ENCODE peak calls at places on chromosomes 16 and 17, in five cellular contexts. One of them, this sample, is unnamed.

GRCh38 chr17:27466376-27466747 is 10.1 kb downstream of the KSR1 start:
- DNase-seq in H1: no peak
- DNase-seq in HepG2: no peak
- DNase-seq in NT2/D1: no peak
- DNase-seq in GM12878: no peak
- DNase-seq in this sample: no peak

GRCh38 chr17:17506181-17506741 is 10.1 kb upstream of the RASD1 start:
- DNase-seq in H1: no peak
- DNase-seq in HepG2: no peak
- DNase-seq in NT2/D1: no peak
- DNase-seq in GM12878: no peak
- DNase-seq in this sample: no peak

GRCh38 chr17:68437979-68438877 is 19.1 kb downstream of the WIPI1 start:
- DNase-seq in H1: no peak
- DNase-seq in HepG2: peak; percentile 80
- DNase-seq in NT2/D1: no peak
- DNase-seq in GM12878: no peak
- DNase-seq in this sample: no peak

GRCh38 chr17:46991618-46992017 is 12.6 kb upstream of the RPRML start:
- DNase-seq in H1: no peak
- DNase-seq in HepG2: no peak
- DNase-seq in NT2/D1: no peak
- DNase-seq in GM12878: no peak
- DNase-seq in this sample: no peak

GRCh38 chr17:57045868-57046671 is 39.0 kb upstream of the AKAP1 start:
- DNase-seq in H1: no peak
- DNase-seq in HepG2: no peak
- DNase-seq in NT2/D1: no peak
- DNase-seq in GM12878: no peak
- DNase-seq in this sample: no peak

GRCh38 chr17:27776882-27777624 is 23.3 kb downstream of the NOS2 start:
- DNase-seq in H1: no peak
- DNase-seq in HepG2: no peak
- DNase-seq in NT2/D1: no peak
- DNase-seq in GM12878: no peak
- DNase-seq in this sample: no peak

GRCh38 chr17:31415640-31416502 is 24.4 kb downstream of the RAB11FIP4 start:
- DNase-seq in H1: no peak
- DNase-seq in HepG2: no peak
- DNase-seq in NT2/D1: no peak
- DNase-seq in GM12878: no peak
- DNase-seq in this sample: no peak

GRCh38 chr17:68514809-68515208 is 2.6 kb downstream of the PRKAR1A start:
- DNase-seq in H1: no peak
- DNase-seq in HepG2: peak; percentile 21
- DNase-seq in NT2/D1: no peak
- DNase-seq in GM12878: no peak
- DNase-seq in this sample: no peak

GRCh38 chr16:65884018-65884417 is 482.5 kb upstream of the CDH5 start:
- DNase-seq in H1: no peak
- DNase-seq in HepG2: no peak
- DNase-seq in NT2/D1: no peak
- DNase-seq in GM12878: no peak
- DNase-seq in this sample: no peak

GRCh38 chr16:67406628-67407027 is 9.6 kb downstream of the ZDHHC1 start:
- DNase-seq in H1: no peak
- DNase-seq in HepG2: no peak
- DNase-seq in NT2/D1: no peak
- DNase-seq in GM12878: no peak
- DNase-seq in this sample: no peak

GRCh38 chr17:45686250-45686649 is 97.9 kb upstream of the CRHR1 start:
- DNase-seq in H1: no peak
- DNase-seq in HepG2: no peak
- DNase-seq in NT2/D1: no peak
- DNase-seq in GM12878: no peak
- DNase-seq in this sample: no peak

GRCh38 chr16:8686031-8686621 is 11.7 kb downstream of the ABAT start:
- DNase-seq in H1: no peak
- DNase-seq in HepG2: no peak
- DNase-seq in NT2/D1: no peak
- DNase-seq in GM12878: no peak
- DNase-seq in this sample: no peak

GRCh38 chr17:13569740-13570137 is 32.0 kb downstream of the HS3ST3A1 start:
- DNase-seq in H1: no peak
- DNase-seq in HepG2: no peak
- DNase-seq in NT2/D1: no peak
- DNase-seq in GM12878: no peak
- DNase-seq in this sample: no peak

GRCh38 chr16:25950586-25951201 is 258.9 kb downstream of the HS3ST4 start:
- DNase-seq in H1: peak; percentile 83
- DNase-seq in HepG2: no peak
- DNase-seq in NT2/D1: peak; percentile 97
- DNase-seq in GM12878: no peak
- DNase-seq in this sample: no peak

GRCh38 chr16:4846503-4846900 is 586 bp downstream of the GLYR1 start:
- DNase-seq in H1: no peak
- DNase-seq in HepG2: peak; percentile 35
- DNase-seq in NT2/D1: no peak
- DNase-seq in GM12878: no peak
- DNase-seq in this sample: peak; percentile 47
- TF ChIP-seq SUZ12 in H1: no peak
- TF ChIP-seq SUZ12 in HepG2: no peak
- TF ChIP-seq SUZ12 in NT2/D1: no peak
- TF ChIP-seq SUZ12 in GM12878: no peak
- TF ChIP-seq SUZ12 in this sample: no peak

GRCh38 chr16:69904495-69905170 is 46.5 kb upstream of the CLEC18A start:
- DNase-seq in H1: no peak
- DNase-seq in HepG2: no peak
- DNase-seq in NT2/D1: peak; percentile 52
- DNase-seq in GM12878: no peak
- DNase-seq in this sample: no peak
- TF ChIP-seq SUZ12 in H1: no peak
- TF ChIP-seq SUZ12 in HepG2: no peak
- TF ChIP-seq SUZ12 in NT2/D1: no peak
- TF ChIP-seq SUZ12 in GM12878: no peak
- TF ChIP-seq SUZ12 in this sample: no peak

GRCh38 chr17:42889809-42890208 is 10.8 kb upstream of the G6PC1 start:
- DNase-seq in H1: no peak
- DNase-seq in HepG2: no peak
- DNase-seq in NT2/D1: no peak
- DNase-seq in GM12878: no peak
- DNase-seq in this sample: no peak
- TF ChIP-seq SUZ12 in H1: no peak
- TF ChIP-seq SUZ12 in HepG2: no peak
- TF ChIP-seq SUZ12 in NT2/D1: no peak
- TF ChIP-seq SUZ12 in GM12878: no peak
- TF ChIP-seq SUZ12 in this sample: no peak

GRCh38 chr16:1789643-1790045 is 3.9 kb downstream of the IGFALS start:
- DNase-seq in H1: no peak
- DNase-seq in HepG2: no peak
- DNase-seq in NT2/D1: no peak
- DNase-seq in GM12878: no peak
- DNase-seq in this sample: no peak

GRCh38 chr16:1790611-1791255 is 2.8 kb downstream of the IGFALS start:
- DNase-seq in H1: no peak
- DNase-seq in HepG2: no peak
- DNase-seq in NT2/D1: no peak
- DNase-seq in GM12878: no peak
- DNase-seq in this sample: no peak

GRCh38 chr16:1788708-1789100 is 4.8 kb downstream of the IGFALS start:
- DNase-seq in H1: no peak
- DNase-seq in HepG2: no peak
- DNase-seq in NT2/D1: no peak
- DNase-seq in GM12878: no peak
- DNase-seq in this sample: no peak

GRCh38 chr16:1791256-1791942 is 2.1 kb downstream of the IGFALS start:
- DNase-seq in H1: no peak
- DNase-seq in HepG2: no peak
- DNase-seq in NT2/D1: no peak
- DNase-seq in GM12878: no peak
- DNase-seq in this sample: no peak

DNA sequence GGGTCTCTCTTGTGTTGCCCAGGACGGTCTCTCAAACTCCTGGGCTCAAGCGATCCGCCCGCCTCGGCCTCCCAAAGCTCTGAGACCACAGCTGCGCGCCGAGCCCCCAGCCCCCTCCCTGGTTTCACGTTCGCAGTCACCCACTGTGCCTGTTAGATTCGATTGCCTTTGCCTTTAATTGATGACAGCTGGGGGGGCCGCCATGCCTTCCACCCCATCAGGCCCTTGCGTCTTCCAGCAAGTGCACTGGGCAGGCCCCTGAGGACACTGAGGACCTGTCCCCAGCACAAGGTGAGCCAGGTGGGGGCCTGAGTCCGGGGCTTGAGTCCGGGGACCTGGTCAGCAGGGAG is 3.3 kb downstream of the IGFALS start:
- DNase-seq in H1: no peak
- DNase-seq in HepG2: no peak
- DNase-seq in NT2/D1: no peak
- DNase-seq in GM12878: no peak
- DNase-seq in this sample: no peak
- TF ChIP-seq SUZ12 in H1: no peak
- TF ChIP-seq SUZ12 in HepG2: no peak
- TF ChIP-seq SUZ12 in NT2/D1: no peak
- TF ChIP-seq SUZ12 in GM12878: no peak
- TF ChIP-seq SUZ12 in this sample: no peak

DNA sequence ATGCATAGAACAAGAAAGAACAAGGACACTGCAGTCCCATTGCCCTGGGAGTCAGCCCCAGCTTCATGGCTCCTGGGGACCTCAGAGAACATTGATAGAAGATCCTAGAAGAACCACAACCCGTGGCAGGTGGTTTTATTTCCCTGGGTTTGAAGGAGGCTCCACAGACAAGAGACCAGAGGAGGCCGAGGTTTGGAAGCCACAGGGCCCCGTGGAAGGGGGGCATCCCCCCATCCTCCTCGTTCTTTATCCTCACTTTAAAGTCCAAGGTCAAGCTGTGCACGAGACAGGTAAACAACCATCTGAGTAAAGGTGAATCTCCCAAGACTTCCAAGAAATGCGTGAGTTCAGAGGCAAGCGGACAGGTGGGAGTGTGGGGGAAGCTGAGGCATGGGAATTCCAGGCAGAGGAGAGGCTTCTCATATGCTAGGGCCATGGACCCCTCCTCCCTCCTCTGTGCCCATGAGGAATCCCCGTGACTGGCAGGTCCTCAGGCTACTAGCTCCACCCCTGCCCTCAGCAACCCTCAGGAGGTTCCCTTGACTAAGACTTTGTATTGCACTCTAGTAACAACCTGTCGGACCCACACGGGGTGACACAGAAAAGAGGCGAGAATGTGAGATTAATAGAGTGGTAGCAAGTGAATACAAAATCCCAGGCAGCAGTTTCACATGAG is 889 bp upstream of the SULT1A1 start:
- DNase-seq in H1: no peak
- DNase-seq in HepG2: no peak
- DNase-seq in NT2/D1: no peak
- DNase-seq in GM12878: no peak
- DNase-seq in this sample: no peak
- TF ChIP-seq SUZ12 in H1: no peak
- TF ChIP-seq SUZ12 in HepG2: no peak
- TF ChIP-seq SUZ12 in NT2/D1: no peak
- TF ChIP-seq SUZ12 in GM12878: no peak
- TF ChIP-seq SUZ12 in this sample: no peak

DNA sequence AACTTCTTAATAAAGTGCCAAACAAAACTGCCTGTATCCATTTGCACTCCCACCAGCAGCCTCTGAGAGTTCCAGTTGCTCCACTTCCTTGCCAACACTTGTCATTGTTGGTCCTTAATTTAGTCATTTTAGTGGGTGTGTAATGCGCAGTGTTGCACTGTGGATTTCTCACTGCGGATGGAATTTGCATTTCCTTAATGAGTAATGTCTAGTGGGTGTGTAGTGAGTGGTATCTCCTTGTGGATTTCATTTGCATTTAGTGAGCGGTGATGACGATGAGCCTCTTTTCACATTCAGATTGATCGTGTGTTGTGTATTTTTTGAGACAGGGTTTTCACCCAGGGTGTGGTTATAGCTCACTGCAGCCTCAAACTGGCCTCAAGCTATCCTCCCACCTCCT is 4.1 kb upstream of the MSLN start:
- DNase-seq in H1: no peak
- DNase-seq in HepG2: no peak
- DNase-seq in NT2/D1: no peak
- DNase-seq in GM12878: no peak
- DNase-seq in this sample: no peak
- TF ChIP-seq SUZ12 in H1: no peak
- TF ChIP-seq SUZ12 in HepG2: no peak
- TF ChIP-seq SUZ12 in NT2/D1: no peak
- TF ChIP-seq SUZ12 in GM12878: no peak
- TF ChIP-seq SUZ12 in this sample: no peak

GRCh38 chr17:74126179-74126900 is 77.1 kb upstream of the RPL38 start:
- DNase-seq in H1: no peak
- DNase-seq in HepG2: no peak
- DNase-seq in NT2/D1: no peak
- DNase-seq in GM12878: no peak
- DNase-seq in this sample: no peak

GRCh38 chr17:74123350-74123749 is 80.1 kb upstream of the RPL38 start:
- DNase-seq in H1: no peak
- DNase-seq in HepG2: no peak
- DNase-seq in NT2/D1: no peak
- DNase-seq in GM12878: no peak
- DNase-seq in this sample: no peak

GRCh38 chr17:74126959-74127358 is 76.5 kb upstream of the RPL38 start:
- DNase-seq in H1: no peak
- DNase-seq in HepG2: no peak
- DNase-seq in NT2/D1: no peak
- DNase-seq in GM12878: no peak
- DNase-seq in this sample: no peak

GRCh38 chr17:74125160-74125559 is 78.3 kb upstream of the RPL38 start:
- DNase-seq in H1: no peak
- DNase-seq in HepG2: no peak
- DNase-seq in NT2/D1: no peak
- DNase-seq in GM12878: no peak
- DNase-seq in this sample: no peak

GRCh38 chr17:74123866-74124265 is 79.6 kb upstream of the RPL38 start:
- DNase-seq in H1: no peak
- DNase-seq in HepG2: no peak
- DNase-seq in NT2/D1: no peak
- DNase-seq in GM12878: no peak
- DNase-seq in this sample: no peak
- TF ChIP-seq SUZ12 in H1: no peak
- TF ChIP-seq SUZ12 in HepG2: no peak
- TF ChIP-seq SUZ12 in NT2/D1: no peak
- TF ChIP-seq SUZ12 in GM12878: no peak
- TF ChIP-seq SUZ12 in this sample: no peak

DNA sequence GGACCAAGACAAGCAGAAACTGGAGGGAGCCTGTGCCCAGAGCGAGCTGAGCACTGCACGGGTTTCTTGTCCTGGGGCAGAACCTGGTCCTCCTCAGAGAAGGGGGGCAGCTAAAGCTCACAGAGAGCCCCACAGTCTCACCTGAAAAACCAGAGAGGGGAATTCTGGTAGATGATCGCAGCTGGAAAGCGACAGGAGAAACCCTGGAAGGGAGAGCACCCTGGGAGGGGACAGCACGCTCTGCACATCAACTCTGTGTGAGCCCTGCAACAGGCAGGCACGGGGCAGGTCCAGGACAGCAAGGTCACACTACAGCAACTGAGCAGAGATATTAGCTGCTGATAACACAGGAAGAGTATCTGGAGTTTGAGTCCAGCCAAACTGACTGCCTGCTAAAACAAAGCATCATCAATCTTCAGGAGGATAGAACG is 18.2 kb downstream of the ZCCHC14 start:
- DNase-seq in H1: no peak
- DNase-seq in HepG2: peak; percentile 60
- DNase-seq in NT2/D1: no peak
- DNase-seq in GM12878: no peak
- DNase-seq in this sample: no peak
- TF ChIP-seq SUZ12 in H1: no peak
- TF ChIP-seq SUZ12 in HepG2: no peak
- TF ChIP-seq SUZ12 in NT2/D1: no peak
- TF ChIP-seq SUZ12 in GM12878: no peak
- TF ChIP-seq SUZ12 in this sample: no peak

This sample was measured in HEK293T.